ENCODE peak calls at places on chromosome 14, in six cellular contexts. G, K, X, Q, I and C are unnamed samples.
A peak's percentile ranks its signal among the peaks of the same experiment; 100 is the strongest.

GRCh38 chr14:69366761-69367160 is 31.3 kb downstream of the ERH start:
- DNase-seq in G (no peak), K (no peak), X (no peak), Q (no peak), I (no peak), C (no peak)

GRCh38 chr14:80940146-80940545 is 1.4 kb downstream of the CEP128 start:
- DNase-seq in G (no peak), K (no peak), X (no peak), Q (no peak), I (no peak), C (no peak)

GRCh38 chr14:73763396-73763795 is 49.2 kb upstream of the PNMA1 start:
- DNase-seq in G (no peak), K (peak; percentile 50), X (no peak), Q (no peak), I (no peak), C (no peak)

GRCh38 chr14:67187210-67187609 is 2.0 kb upstream of the GARIN2 start:
- DNase-seq in G (no peak), K (no peak), X (peak; percentile 24), Q (no peak), I (no peak), C (no peak)

GRCh38 chr14:85273099-85273677 is 256.8 kb upstream of the FLRT2 start:
- DNase-seq in G (no peak), K (no peak), X (no peak), Q (no peak), I (no peak), C (no peak)

GRCh38 chr14:67837011-67837624 is 17.5 kb downstream of the RAD51B start:
- DNase-seq in G (no peak), K (no peak), X (peak; percentile 39), Q (peak; percentile 42), I (peak; percentile 74), C (peak; percentile 42)

GRCh38 chr14:32603992-32604391 is 274.9 kb downstream of the AKAP6 start:
- DNase-seq in G (no peak), K (no peak), X (no peak), Q (no peak), I (no peak), C (no peak)

GRCh38 chr14:88321692-88322504 is 1.2 kb downstream of the KCNK10 start:
- DNase-seq in G (no peak), K (no peak), X (no peak), Q (no peak), I (peak; percentile 59), C (no peak)

GRCh38 chr14:101411770-101412169 is 149.5 kb upstream of the DIO3 start:
- DNase-seq in G (no peak), K (no peak), X (no peak), Q (no peak), I (no peak), C (no peak)

GRCh38 chr14:24372701-24373416 is 4.9 kb downstream of the NFATC4 start:
- DNase-seq in G (peak; percentile 39), K (no peak), X (no peak), Q (no peak), I (no peak), C (no peak)

GRCh38 chr14:73232984-73233383 is 4.3 kb upstream of the PAPLN start:
- DNase-seq in G (no peak), K (no peak), X (no peak), Q (no peak), I (no peak), C (no peak)

GRCh38 chr14:59754256-59754655 is 116.3 kb downstream of the RTN1 start:
- DNase-seq in G (no peak), K (no peak), X (no peak), Q (no peak), I (no peak), C (no peak)

GRCh38 chr14:71054706-71055105 is 147.4 kb downstream of the PCNX1 start:
- DNase-seq in G (no peak), K (no peak), X (no peak), Q (no peak), I (no peak), C (no peak)

GRCh38 chr14:104099096-104100041 is 13.9 kb downstream of the ASPG start:
- DNase-seq in G (no peak), K (no peak), X (no peak), Q (no peak), I (no peak), C (peak; percentile 20)

GRCh38 chr14:65106316-65106715 is 4.0 kb upstream of the MAX start:
- DNase-seq in G (no peak), K (no peak), X (no peak), Q (no peak), I (no peak), C (no peak)

GRCh38 chr14:81447018-81447770 is 47.1 kb upstream of the STON2 start:
- DNase-seq in G (no peak), K (peak; percentile 29), X (no peak), Q (no peak), I (no peak), C (no peak)

GRCh38 chr14:28879571-28879970 is 113.0 kb downstream of the FOXG1 start:
- DNase-seq in G (no peak), K (no peak), X (no peak), Q (no peak), I (peak; percentile 39), C (no peak)

GRCh38 chr14:32307881-32308582 is 21.1 kb upstream of the AKAP6 start:
- DNase-seq in G (no peak), K (no peak), X (no peak), Q (no peak), I (no peak), C (no peak)

GRCh38 chr14:99566390-99567354 is 37.3 kb downstream of the CCDC85C start:
- DNase-seq in G (no peak), K (no peak), X (no peak), Q (no peak), I (no peak), C (no peak)

GRCh38 chr14:26138764-26139445 is 458.9 kb downstream of the NOVA1 start:
- DNase-seq in G (no peak), K (no peak), X (no peak), Q (no peak), I (peak; percentile 56), C (no peak)

GRCh38 chr14:104689620-104690265 is 325 bp downstream of the INF2 start:
- DNase-seq in G (no peak), K (no peak), X (no peak), Q (no peak), I (no peak), C (no peak)

GRCh38 chr14:52314521-52315354 is 626 bp downstream of the PTGER2 start:
- DNase-seq in G (peak; percentile 42), K (no peak), X (peak; percentile 29), Q (peak; percentile 8), I (peak; percentile 36), C (peak; percentile 48)

GRCh38 chr14:92584856-92585255 is 71.3 kb downstream of the RIN3 start:
- DNase-seq in G (no peak), K (no peak), X (no peak), Q (no peak), I (no peak), C (no peak)

GRCh38 chr14:50825307-50825706 is 5.7 kb downstream of the NIN start:
- DNase-seq in G (no peak), K (no peak), X (no peak), Q (no peak), I (no peak), C (no peak)
- H3K4me3 ChIP-seq in G (no peak overlapping the region), K (no peak overlapping the region), X (no peak overlapping the region), Q (no peak overlapping the region), I (no peak overlapping the region), C (no peak overlapping the region)

GRCh38 chr14:22177870-22178269 is 411.2 kb downstream of the DAD1 start:
- DNase-seq in G (no peak), K (no peak), X (no peak), Q (no peak), I (no peak), C (no peak)
- H3K4me1 ChIP-seq in G (no peaks in the 10 kb centered on the region), K (no peaks in the 10 kb centered on the region), X (no peaks in the 10 kb centered on the region), Q (no peaks in the 10 kb centered on the region), I (peaks cover 4% of the 10 kb centered on the region), C (no peaks in the 10 kb centered on the region)

GRCh38 chr14:72173038-72173720 is 240.9 kb downstream of the RGS6 start:
- DNase-seq in G (no peak), K (no peak), X (no peak), Q (no peak), I (no peak), C (no peak)

GRCh38 chr14:72177246-72177645 is 245.0 kb downstream of the RGS6 start:
- DNase-seq in G (no peak), K (no peak), X (peak; percentile 18), Q (no peak), I (no peak), C (no peak)

GRCh38 chr14:72172075-72172474 is 239.8 kb downstream of the RGS6 start:
- DNase-seq in G (no peak), K (no peak), X (no peak), Q (no peak), I (no peak), C (no peak)

GRCh38 chr14:72169521-72169920 is 237.3 kb downstream of the RGS6 start:
- DNase-seq in G (no peak), K (no peak), X (no peak), Q (no peak), I (no peak), C (no peak)

DNA sequence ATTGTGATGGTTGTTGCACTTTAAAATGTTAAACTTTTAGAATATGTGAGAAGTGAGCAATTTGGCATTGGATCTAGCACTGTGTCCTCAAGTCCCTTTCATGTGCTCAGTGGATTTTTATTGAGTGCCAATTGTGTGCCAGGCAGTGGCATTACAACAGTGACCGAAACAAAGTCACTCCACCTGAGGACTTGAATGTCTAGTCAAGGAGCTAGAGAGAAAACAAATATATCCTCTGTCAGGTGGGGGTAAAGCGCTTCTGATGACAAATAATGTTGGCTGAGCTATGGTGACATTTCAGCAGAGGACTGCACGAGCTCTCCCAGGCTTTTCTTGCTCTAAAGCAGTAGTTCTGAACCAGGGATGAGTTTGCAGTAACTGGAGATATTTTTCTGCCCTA is 240.4 kb downstream of the RGS6 start:
- DNase-seq in G (no peak), K (no peak), X (no peak), Q (no peak), I (no peak), C (no peak)
- H3K4me3 ChIP-seq in G (no peak overlapping the region), K (no peak overlapping the region), X (no peak overlapping the region), Q (no peak overlapping the region), I (no peak overlapping the region), C (no peak overlapping the region)

GRCh38 chr14:96574633-96575191 is 72.5 kb downstream of the PAPOLA start:
- DNase-seq in G (peak; percentile 32), K (no peak), X (no peak), Q (no peak), I (no peak), C (peak; percentile 43)

GRCh38 chr14:96573473-96574100 is 71.4 kb downstream of the PAPOLA start:
- DNase-seq in G (no peak), K (no peak), X (no peak), Q (no peak), I (no peak), C (no peak)

GRCh38 chr14:96568646-96569045 is 66.5 kb downstream of the PAPOLA start:
- DNase-seq in G (no peak), K (no peak), X (no peak), Q (no peak), I (no peak), C (no peak)

GRCh38 chr14:96574171-96574632 is 72.0 kb downstream of the PAPOLA start:
- DNase-seq in G (no peak), K (no peak), X (no peak), Q (no peak), I (no peak), C (no peak)

DNA sequence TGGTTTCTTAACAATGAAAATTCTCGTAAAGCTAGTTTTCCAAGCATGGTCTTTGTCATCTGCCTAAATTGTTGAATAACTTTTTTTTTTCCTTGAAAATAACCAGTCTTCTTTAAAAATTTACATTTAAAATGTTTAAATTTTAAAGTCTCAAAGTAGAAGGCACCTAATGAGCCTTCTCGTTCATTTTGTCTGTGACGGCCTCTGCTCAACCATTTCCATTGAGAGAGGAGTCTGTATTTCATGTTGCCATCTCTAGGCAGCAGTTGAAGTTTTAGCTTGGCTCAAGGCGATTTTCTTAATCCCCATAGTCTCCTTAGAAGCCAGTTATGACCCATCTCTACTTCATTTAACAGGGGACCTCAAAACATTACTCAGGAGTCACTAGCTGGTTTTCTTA is 69.1 kb downstream of the PAPOLA start:
- DNase-seq in G (no peak), K (no peak), X (no peak), Q (no peak), I (no peak), C (no peak)
- H3K4me1 ChIP-seq in G (no peaks in the 10 kb centered on the region), K (peaks cover 16% of the 10 kb centered on the region), X (peaks cover 10% of the 10 kb centered on the region), Q (no peaks in the 10 kb centered on the region), I (peaks cover 22% of the 10 kb centered on the region), C (peaks cover 7% of the 10 kb centered on the region)